ENCODE peak calls at places on chromosomes 11 and 22, in four cellular contexts. Y is right lobe of liver, S is AG09319, B is T-cell. E is an unnamed sample.

GRCh38 chr22:19448076-19448607 is 631 bp upstream of the C22orf39 start:
- DNase-seq in Y (no peak), S (no peak), B (no peak), E (peak)

GRCh38 chr11:37402663-37403062 is 804.6 kb upstream of the RAG2 start:
- DNase-seq in Y (no peak), S (no peak), B (no peak), E (no peak)

GRCh38 chr11:111639226-111639925 is 37.1 kb downstream of the SIK2 start:
- DNase-seq in Y (no peak), S (no peak), B (no peak), E (no peak)

GRCh38 chr11:61587951-61588695 is 7.2 kb upstream of the SYT7 start:
- DNase-seq in Y (peak), S (no peak), B (no peak), E (no peak)

GRCh38 chr11:44630511-44631210 is 65.2 kb downstream of the CD82 start:
- DNase-seq in Y (no peak), S (no peak), B (no peak), E (no peak)

GRCh38 chr11:91527380-91528030 is 697.1 kb upstream of the FAT3 start:
- DNase-seq in Y (no peak), S (no peak), B (no peak), E (no peak)

GRCh38 chr11:95831198-95831883 is 41.0 kb downstream of the CEP57 start:
- DNase-seq in Y (no peak), S (peak), B (no peak), E (no peak)

GRCh38 chr22:39559456-39560105 is 11.0 kb upstream of the CACNA1I start:
- DNase-seq in Y (no peak), S (no peak), B (no peak), E (no peak)

GRCh38 chr11:33598426-33599069 is 102.1 kb downstream of the C11orf91 start:
- DNase-seq in Y (no peak), S (no peak), B (no peak), E (peak)

GRCh38 chr22:38649841-38650522 is 6.2 kb downstream of the FAM227A start:
- DNase-seq in Y (no peak), S (no peak), B (no peak), E (no peak)

GRCh38 chr11:12199231-12199948 is 89.0 kb downstream of the MICAL2 start:
- DNase-seq in Y (no peak), S (no peak), B (no peak), E (no peak)

GRCh38 chr11:130215531-130216220 is 56.1 kb downstream of the ST14 start:
- DNase-seq in Y (no peak), S (no peak), B (no peak), E (no peak)

GRCh38 chr22:47125603-47126002 is 363.2 kb downstream of the TBC1D22A start:
- DNase-seq in Y (no peak), S (no peak), B (no peak), E (no peak)

GRCh38 chr22:36277482-36278291 is 24.8 kb downstream of the APOL1 start:
- DNase-seq in Y (peak), S (no peak), B (peak), E (peak)

GRCh38 chr22:34414467-34415440 is 494.5 kb upstream of the LARGE1 start:
- DNase-seq in Y (peak), S (no peak), B (no peak), E (peak)

GRCh38 chr11:79098096-79098495 is 342.7 kb downstream of the TENM4 start:
- DNase-seq in Y (no peak), S (no peak), B (no peak), E (no peak)

GRCh38 chr11:10866893-10867331 is 9.1 kb upstream of the ZBED5 start:
- DNase-seq in Y (no peak), S (no peak), B (no peak), E (no peak)

GRCh38 chr11:113447621-113448310 is 27.4 kb downstream of the DRD2 start:
- DNase-seq in Y (no peak), S (no peak), B (no peak), E (no peak)

GRCh38 chr22:42841444-42841843 is 15.6 kb downstream of the ARFGAP3 start:
- DNase-seq in Y (no peak), S (no peak), B (no peak), E (no peak)

GRCh38 chr11:44814881-44815592 is 88.3 kb downstream of the TSPAN18 start:
- DNase-seq in Y (no peak), S (no peak), B (no peak), E (no peak)